ENCODE peak calls at places on chromosome 5, in four cellular contexts. One of them, this sample, is unnamed.

GRCh38 chr5:94577466-94578245 is 40.7 kb downstream of the KIAA0825 start:
- DNase-seq in activated CD8-positive, alpha-beta memory T cell treated with anti-CD3 and anti-CD28 coated beads, Interleukin-2, amount 50 U/mL, for 48 hours: no peak
- DNase-seq in GM04504: no peak
- DNase-seq in A549: no peak
- DNase-seq in this sample: no peak

GRCh38 chr5:34719029-34719428 is 62.9 kb downstream of the RAI14 start:
- DNase-seq in GM04504: no peak
- DNase-seq in A549: no peak
- DNase-seq in activated CD8-positive, alpha-beta memory T cell treated with anti-CD3 and anti-CD28 coated beads, Interleukin-2, amount 50 U/mL, for 48 hours: no peak
- DNase-seq in this sample: no peak

GRCh38 chr5:145920542-145921210 is 15.7 kb upstream of the SH3RF2 start:
- DNase-seq in A549: no peak
- DNase-seq in GM04504: no peak
- DNase-seq in activated CD8-positive, alpha-beta memory T cell treated with anti-CD3 and anti-CD28 coated beads, Interleukin-2, amount 50 U/mL, for 48 hours: no peak
- DNase-seq in this sample: no peak

GRCh38 chr5:31806566-31806965 is 167.6 kb downstream of the PDZD2 start:
- DNase-seq in activated CD8-positive, alpha-beta memory T cell treated with anti-CD3 and anti-CD28 coated beads, Interleukin-2, amount 50 U/mL, for 48 hours: no peak
- DNase-seq in GM04504: no peak
- DNase-seq in A549: no peak
- DNase-seq in this sample: no peak

GRCh38 chr5:137220523-137220927 is 278.6 kb downstream of the SPOCK1 start:
- DNase-seq in A549: peak
- DNase-seq in activated CD8-positive, alpha-beta memory T cell treated with anti-CD3 and anti-CD28 coated beads, Interleukin-2, amount 50 U/mL, for 48 hours: no peak
- DNase-seq in GM04504: peak
- DNase-seq in this sample: peak

GRCh38 chr5:129945031-129945430 is 40.8 kb downstream of the CHSY3 start:
- DNase-seq in A549: no peak
- DNase-seq in GM04504: peak
- DNase-seq in activated CD8-positive, alpha-beta memory T cell treated with anti-CD3 and anti-CD28 coated beads, Interleukin-2, amount 50 U/mL, for 48 hours: no peak
- DNase-seq in this sample: no peak

GRCh38 chr5:177427211-177427822 is 841 bp downstream of the GRK6 start:
- DNase-seq in activated CD8-positive, alpha-beta memory T cell treated with anti-CD3 and anti-CD28 coated beads, Interleukin-2, amount 50 U/mL, for 48 hours: peak
- DNase-seq in GM04504: no peak
- DNase-seq in A549: no peak
- DNase-seq in this sample: peak

GRCh38 chr5:8270246-8270645 is 401.3 kb downstream of the MTRR start:
- DNase-seq in A549: no peak
- DNase-seq in GM04504: no peak
- DNase-seq in activated CD8-positive, alpha-beta memory T cell treated with anti-CD3 and anti-CD28 coated beads, Interleukin-2, amount 50 U/mL, for 48 hours: no peak
- DNase-seq in this sample: no peak

GRCh38 chr5:22372376-22372775 is 480.8 kb downstream of the CDH12 start:
- DNase-seq in activated CD8-positive, alpha-beta memory T cell treated with anti-CD3 and anti-CD28 coated beads, Interleukin-2, amount 50 U/mL, for 48 hours: no peak
- DNase-seq in A549: no peak
- DNase-seq in GM04504: no peak
- DNase-seq in this sample: no peak

GRCh38 chr5:104273725-104274124 is 711.1 kb upstream of the NUDT12 start:
- DNase-seq in activated CD8-positive, alpha-beta memory T cell treated with anti-CD3 and anti-CD28 coated beads, Interleukin-2, amount 50 U/mL, for 48 hours: no peak
- DNase-seq in GM04504: no peak
- DNase-seq in A549: no peak
- DNase-seq in this sample: no peak

This sample was measured in HuH-7.5.